ENCODE peak calls at places on chromosomes 1 and 21, in eight cellular contexts. O is mucosa of descending colon; X is lung; H is mammary epithelial cell; J is foreskin keratinocyte; U is CD8-positive, alpha-beta T cell; Q is hepatocyte; G is colonic mucosa. I is an unnamed sample. For H3K4me1, the result is how much of the 10 kb centered on the place peaks cover.

GRCh38 chr1:25255711-25256577 is 8.7 kb upstream of the RSRP1 start:
- DNase-seq in O (no peak), X (no peak), H (no peak), J (no peak), U (no peak), Q (no peak), G (no peak), I (no peak)

GRCh38 chr1:22587247-22587646 is 24.0 kb downstream of the EPHA8 start:
- DNase-seq in O (peak), X (no peak), H (no peak), J (no peak), U (no peak), Q (no peak), G (no peak), I (no peak)

GRCh38 chr1:32438136-32438535 is 26.7 kb upstream of the ZBTB8B start:
- DNase-seq in O (no peak), X (no peak), H (no peak), J (no peak), U (no peak), Q (no peak), G (no peak), I (no peak)

GRCh38 chr1:6625579-6626149 is 996 bp downstream of the THAP3 start:
- DNase-seq in O (no peak), X (no peak), H (peak), J (peak), U (no peak), Q (peak), G (peak), I (no peak)

GRCh38 chr1:151986501-151987190 is 7.0 kb downstream of the S100A10 start:
- DNase-seq in O (no peak), X (no peak), H (no peak), J (no peak), U (no peak), Q (no peak), G (no peak), I (no peak)

GRCh38 chr1:213549982-213550381 is 437.8 kb upstream of the PROX1 start:
- DNase-seq in O (no peak), X (no peak), H (no peak), J (no peak), U (no peak), Q (no peak), G (no peak), I (no peak)

GRCh38 chr1:5551274-5551966 is 440.8 kb downstream of the NPHP4 start:
- DNase-seq in O (no peak), X (no peak), H (peak), J (peak), U (no peak), Q (peak), G (peak), I (no peak)

GRCh38 chr1:48114596-48115384 is 107.7 kb upstream of the SLC5A9 start:
- DNase-seq in O (no peak), X (no peak), H (peak), J (no peak), U (no peak), Q (no peak), G (no peak), I (no peak)

GRCh38 chr1:200442537-200443169 is 32.8 kb upstream of the ZNF281 start:
- DNase-seq in O (no peak), X (no peak), H (peak), J (peak), U (no peak), Q (no peak), G (no peak), I (no peak)

GRCh38 chr1:203287109-203287893 is 18.0 kb upstream of the BTG2 start:
- DNase-seq in O (peak), X (peak), H (no peak), J (no peak), U (peak), Q (peak), G (peak), I (peak)

GRCh38 chr21:40014394-40014793 is 147.2 kb downstream of the PCP4 start:
- DNase-seq in O (no peak), X (no peak), H (no peak), J (no peak), U (no peak), Q (no peak), G (no peak), I (no peak)

GRCh38 chr1:92921031-92922023 is 39.9 kb downstream of the DIPK1A start:
- DNase-seq in O (no peak), X (no peak), H (no peak), J (no peak), U (no peak), Q (no peak), G (no peak), I (no peak)

GRCh38 chr21:26918318-26919065 is 48.4 kb downstream of the ADAMTS5 start:
- DNase-seq in O (no peak), X (no peak), H (no peak), J (no peak), U (no peak), Q (no peak), G (no peak), I (no peak)

GRCh38 chr21:35139382-35139715 is 90.2 kb upstream of the RUNX1 start:
- DNase-seq in O (no peak), X (no peak), H (no peak), J (no peak), U (no peak), Q (no peak), G (no peak), I (no peak)

GRCh38 chr1:43442756-43443155 is 11.0 kb downstream of the HYI start:
- DNase-seq in O (no peak), X (no peak), H (no peak), J (no peak), U (no peak), Q (no peak), G (no peak), I (no peak)

GRCh38 chr1:40627987-40628902 is 37.2 kb downstream of the RIMS3 start:
- DNase-seq in O (no peak), X (no peak), H (peak), J (peak), U (no peak), Q (no peak), G (no peak), I (no peak)

GRCh38 chr1:186595969-186596368 is 84.3 kb downstream of the PTGS2 start:
- DNase-seq in O (no peak), X (no peak), H (peak), J (peak), U (no peak), Q (no peak), G (no peak), I (no peak)

GRCh38 chr1:93501829-93502369 is 54.0 kb downstream of the FNBP1L start:
- DNase-seq in O (no peak), X (no peak), H (no peak), J (no peak), U (no peak), Q (no peak), G (no peak), I (no peak)

GRCh38 chr1:156740307-156740678 is 595 bp downstream of the MRPL24 start:
- DNase-seq in O (no peak), X (no peak), H (peak), J (peak), U (no peak), Q (no peak), G (no peak), I (no peak)

GRCh38 chr21:25911730-25912401 is 177.1 kb downstream of the GABPA start:
- DNase-seq in O (peak), X (no peak), H (no peak), J (no peak), U (no peak), Q (no peak), G (peak), I (no peak)

GRCh38 chr1:18743233-18743632 is 112.6 kb downstream of the PAX7 start:
- DNase-seq in O (no peak), X (no peak), H (no peak), J (no peak), U (no peak), Q (no peak), G (no peak), I (no peak)

GRCh38 chr1:63752176-63752575 is 21.6 kb upstream of the ROR1 start:
- DNase-seq in O (no peak), X (no peak), H (no peak), J (no peak), U (no peak), Q (no peak), G (no peak), I (no peak)

GRCh38 chr1:65418522-65419185 is 1.8 kb upstream of the LEPR start:
- DNase-seq in O (no peak), X (no peak), H (peak), J (peak), U (no peak), Q (no peak), G (no peak), I (no peak)

GRCh38 chr1:84772428-84772943 is 82.2 kb upstream of the SSX2IP start:
- DNase-seq in O (peak), X (peak), H (peak), J (peak), U (peak), Q (peak), G (peak), I (peak)

GRCh38 chr1:234638832-234639799 is 29.1 kb upstream of the IRF2BP2 start:
- DNase-seq in O (no peak), X (no peak), H (peak), J (no peak), U (no peak), Q (peak), G (peak), I (no peak)

GRCh38 chr1:153515504-153516394 is 20.0 kb downstream of the S100A6 start:
- DNase-seq in O (peak), X (peak), H (peak), J (peak), U (no peak), Q (peak), G (peak), I (no peak)

GRCh38 chr1:34582356-34582755 is 172.5 kb upstream of the GJB5 start:
- DNase-seq in O (no peak), X (no peak), H (no peak), J (no peak), U (no peak), Q (no peak), G (no peak), I (no peak)

GRCh38 chr21:14480601-14481000 is 65.5 kb downstream of the SAMSN1 start:
- DNase-seq in O (no peak), X (no peak), H (peak), J (no peak), U (no peak), Q (no peak), G (peak), I (no peak)

GRCh38 chr1:156499703-156500577 is 635 bp downstream of the MEF2D start:
- DNase-seq in O (peak), X (peak), H (no peak), J (no peak), U (peak), Q (peak), G (peak), I (peak)

GRCh38 chr1:12112711-12113161 is 49.6 kb downstream of the TNFRSF8 start:
- DNase-seq in O (peak), X (no peak), H (peak), J (no peak), U (no peak), Q (no peak), G (no peak), I (no peak)

GRCh38 chr1:9655127-9655723 is 3.7 kb downstream of the PIK3CD start:
- DNase-seq in O (no peak), X (no peak), H (no peak), J (no peak), U (peak), Q (no peak), G (no peak), I (no peak)

GRCh38 chr1:194658090-194658439 is 1471.7 kb upstream of the B3GALT2 start:
- DNase-seq in O (no peak), X (no peak), H (peak), J (peak), U (no peak), Q (no peak), G (no peak), I (no peak)

GRCh38 chr21:42112857-42113256 is 41.7 kb downstream of the UMODL1 start:
- DNase-seq in O (no peak), X (no peak), H (no peak), J (no peak), U (no peak), Q (peak), G (no peak), I (no peak)

GRCh38 chr1:2582401-2582800 is 4.2 kb upstream of the PRXL2B start:
- DNase-seq in O (no peak), X (no peak), H (no peak), J (no peak), U (no peak), Q (no peak), G (no peak), I (no peak)

GRCh38 chr1:2583871-2584341 is 2.7 kb upstream of the PRXL2B start:
- DNase-seq in O (peak), X (peak), H (no peak), J (no peak), U (peak), Q (peak), G (peak), I (no peak)

GRCh38 chr1:2583331-2583791 is 3.2 kb upstream of the PRXL2B start:
- DNase-seq in O (peak), X (no peak), H (no peak), J (no peak), U (no peak), Q (peak), G (no peak), I (no peak)

GRCh38 chr1:2584822-2585317 is 1.7 kb upstream of the PRXL2B start:
- DNase-seq in O (no peak), X (no peak), H (no peak), J (no peak), U (no peak), Q (no peak), G (no peak), I (no peak)

DNA sequence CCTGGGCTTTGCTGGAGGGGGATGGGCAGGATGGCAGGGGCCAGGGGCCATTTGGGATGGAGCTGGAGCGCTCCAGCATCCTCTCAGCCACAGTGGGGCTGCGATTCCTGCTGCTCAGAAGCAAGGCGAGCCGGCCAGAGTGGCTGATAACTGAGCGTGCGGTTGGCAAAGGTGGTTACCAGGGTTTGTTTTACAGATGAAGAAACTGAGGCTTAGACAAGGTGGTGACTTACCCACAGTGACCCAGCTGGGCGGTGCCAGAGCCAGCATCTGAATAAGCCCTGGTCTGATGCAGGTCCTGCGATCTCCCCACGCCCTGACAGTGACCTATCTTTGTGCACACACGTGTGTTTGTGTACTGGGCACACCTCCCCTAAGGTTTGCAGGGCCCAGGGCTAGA is 5.9 kb upstream of the PRXL2B start:
- DNase-seq in O (peak), X (no peak), H (no peak), J (no peak), U (no peak), Q (no peak), G (no peak), I (no peak)
- H3K4me1 ChIP-seq in O (under half), X (under half), H (under half), J (under half), U (half or more), Q (under half), G (under half), I (under half)

DNA sequence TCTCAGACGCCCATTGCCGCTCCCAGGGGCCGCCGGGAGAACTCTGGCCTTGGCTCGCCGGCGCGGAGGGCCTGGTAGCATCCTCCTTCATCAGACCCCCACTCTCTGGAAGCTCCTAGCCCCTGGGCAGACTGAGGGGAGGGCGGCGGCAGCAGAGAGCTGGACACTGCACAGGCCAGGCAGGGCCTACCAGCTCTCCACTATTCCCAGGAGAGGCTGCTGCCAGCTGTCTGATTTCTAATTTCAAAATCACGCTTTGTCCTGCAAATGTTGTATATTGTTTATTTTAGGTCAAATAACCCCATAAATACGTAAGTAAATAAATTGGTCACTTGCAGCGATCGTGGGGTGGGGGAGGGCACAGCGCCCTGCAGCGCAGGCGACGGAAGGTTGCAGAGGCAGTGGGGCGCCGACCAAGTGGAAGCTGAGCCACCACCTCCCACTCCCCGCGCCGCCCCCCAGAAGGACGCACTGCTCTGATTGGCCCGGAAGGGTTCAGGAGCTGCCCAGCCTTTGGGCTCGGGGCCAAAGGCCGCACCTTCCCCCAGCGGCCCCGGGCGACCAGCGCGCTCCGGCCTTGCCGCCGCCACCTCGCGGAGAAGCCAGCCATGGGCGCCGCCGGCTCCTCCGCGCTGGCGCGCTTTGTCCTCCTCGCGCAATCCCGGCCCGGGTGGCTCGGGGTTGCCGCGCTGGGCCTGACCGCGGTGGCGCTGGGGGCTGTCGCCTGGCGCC is at the start of gene MTARC1:
- DNase-seq in O (peak), X (peak), H (no peak), J (no peak), U (no peak), Q (peak), G (peak), I (peak)
- TF ChIP-seq CTCF in O (no peak), X (no peak), H (no peak), J (peak), U (no peak), Q (peak), G (no peak), I (no peak)

GRCh38 chr1:230194525-230194924 is 127.5 kb downstream of the GALNT2 start:
- DNase-seq in O (no peak), X (no peak), H (no peak), J (no peak), U (no peak), Q (no peak), G (peak), I (no peak)
- H3K4me1 ChIP-seq in O (under half), X (under half), H (under half), J (under half), U (under half), Q (under half), G (under half), I (under half)

DNA sequence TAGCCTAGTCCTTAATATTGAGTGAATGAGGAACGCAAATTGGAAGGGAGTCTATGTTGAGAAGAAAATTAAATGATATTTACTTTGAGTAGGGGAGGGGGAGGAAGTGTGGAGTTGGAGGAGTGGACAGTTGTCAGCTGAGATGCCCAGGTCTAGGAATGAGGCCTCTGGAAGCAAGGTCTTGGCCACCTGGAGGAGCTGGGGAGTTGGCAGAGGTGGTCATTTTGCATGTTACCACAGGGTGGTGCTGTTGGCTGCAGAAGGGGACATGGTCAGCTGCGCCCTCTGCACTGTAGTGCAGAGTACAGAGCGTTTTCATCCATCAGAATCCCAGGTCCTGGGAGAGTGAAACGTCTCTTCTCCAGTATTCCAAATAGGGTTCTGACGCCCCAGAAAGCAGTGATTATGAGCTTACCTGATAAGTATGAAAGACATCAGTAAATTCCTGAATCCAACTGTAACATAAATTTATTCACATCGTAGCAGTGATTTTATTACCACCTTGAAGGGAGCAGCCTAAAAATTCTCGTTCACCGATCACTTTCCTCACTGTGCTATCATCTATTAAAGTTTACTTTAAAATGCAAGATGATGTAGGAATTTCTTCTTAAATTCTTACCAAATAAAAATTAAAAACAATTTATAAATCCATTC is 13.8 kb downstream of the PARK7 start:
- DNase-seq in O (no peak), X (peak), H (peak), J (peak), U (peak), Q (peak), G (peak), I (peak)
- TF ChIP-seq CTCF in O (peak), X (peak), H (peak), J (peak), U (peak), Q (peak), G (peak), I (peak)

I was measured in heart right ventricle.